ENCODE peak calls at places on chromosomes 13 and 19, in six cellular contexts. J is activated naive CD4-positive, alpha-beta T cell; T is stomach; P is T-helper 2 cell; H is GM10248; N is neural crest cell. W is an unnamed sample.

GRCh38 chr13:108933061-108933460 is 303.6 kb downstream of the MYO16 start:
- DNase-seq in N (no peak), J (no peak), T (no peak), H (no peak), P (no peak), W (no peak)

GRCh38 chr13:99459101-99459500 is 42.2 kb upstream of the TM9SF2 start:
- DNase-seq in H (no peak), J (no peak), T (no peak), P (no peak), N (no peak), W (no peak)

GRCh38 chr13:40483601-40484000 is 182.8 kb downstream of the FOXO1 start:
- DNase-seq in N (no peak), P (no peak), H (no peak), J (no peak), T (no peak), W (no peak)

GRCh38 chr13:66491241-66491640 is 738.9 kb downstream of the PCDH9 start:
- DNase-seq in P (no peak), J (no peak), H (no peak), T (no peak), N (no peak), W (no peak)

GRCh38 chr19:3454656-3455392 is 25.5 kb downstream of the SMIM24 start:
- DNase-seq in N (no peak), T (no peak), H (no peak), P (no peak), J (no peak), W (no peak)

GRCh38 chr13:28558567-28558966 is 63.6 kb upstream of the FLT1 start:
- DNase-seq in T (no peak), N (no peak), H (no peak), J (no peak), P (no peak), W (no peak)

GRCh38 chr13:62209539-62209938 is 793.9 kb upstream of the PCDH20 start:
- DNase-seq in P (no peak), N (no peak), J (no peak), T (no peak), H (peak), W (no peak)

GRCh38 chr19:16594681-16595091 is 22.5 kb upstream of the SLC35E1 start:
- DNase-seq in T (no peak), H (no peak), J (no peak), P (no peak), N (no peak), W (no peak)

GRCh38 chr13:35695411-35695810 is 218.9 kb upstream of the MAB21L1 start:
- DNase-seq in N (no peak), T (no peak), H (no peak), P (no peak), J (no peak), W (no peak)

GRCh38 chr13:53336441-53337160 is 308.0 kb downstream of the OLFM4 start:
- DNase-seq in J (no peak), N (no peak), P (no peak), H (no peak), T (no peak), W (no peak)

GRCh38 chr19:29805026-29805925 is 6.5 kb upstream of the CCNE1 start:
- DNase-seq in P (no peak), N (no peak), T (no peak), H (no peak), J (no peak), W (no peak)

GRCh38 chr19:30064776-30065494 is 122.9 kb downstream of the URI1 start:
- DNase-seq in H (no peak), T (peak), J (no peak), N (no peak), P (no peak), W (no peak)

GRCh38 chr13:48682452-48682851 is 28.7 kb downstream of the CYSLTR2 start:
- DNase-seq in P (no peak), T (no peak), H (no peak), N (no peak), J (no peak), W (no peak)